ENCODE peak calls at places on chromosomes 12 and 14, in seven cellular contexts. D is aorta, N is Peyer's patch, V is neuronal stem cell, Q is K562, P is uterus, A is mammary epithelial cell. F is an unnamed sample.
A peak's percentile ranks its signal among the peaks of the same experiment; 100 is the strongest.

GRCh38 chr12:124804011-124804621 is 59.5 kb downstream of the SCARB1 start:
- DNase-seq in A (no peak), P (no peak), D (no peak), N (no peak), V (no peak), Q (peak; percentile 85), F (no peak)

GRCh38 chr12:96014932-96015599 is 18.9 kb upstream of the HAL start:
- DNase-seq in D (no peak), A (no peak), Q (no peak), V (no peak), P (no peak), N (no peak), F (no peak)

GRCh38 chr14:100664841-100665425 is 61.8 kb upstream of the DLK1 start:
- DNase-seq in P (peak; percentile 65), A (no peak), D (no peak), V (no peak), Q (no peak), N (no peak), F (no peak)

GRCh38 chr14:52455291-52456088 is 96.8 kb downstream of the TXNDC16 start:
- DNase-seq in N (no peak), A (peak; percentile 78), Q (no peak), D (no peak), V (no peak), P (no peak), F (no peak)

GRCh38 chr14:32080001-32080510 is 3.0 kb downstream of the ARHGAP5 start:
- DNase-seq in V (no peak), Q (no peak), P (no peak), D (no peak), N (no peak), A (no peak), F (no peak)

GRCh38 chr12:737117-737739 is 15.2 kb upstream of the WNK1 start:
- DNase-seq in D (no peak), P (no peak), A (no peak), N (no peak), V (no peak), Q (no peak), F (no peak)

GRCh38 chr14:21072781-21073339 is 2.8 kb downstream of the ARHGEF40 start:
- DNase-seq in Q (no peak), P (no peak), D (no peak), A (no peak), N (no peak), V (no peak), F (no peak)

GRCh38 chr12:110012137-110012536 is 12.9 kb downstream of the ANKRD13A start:
- DNase-seq in Q (no peak), D (no peak), N (peak; percentile 89), A (no peak), V (no peak), P (no peak), F (no peak)

GRCh38 chr12:124499873-124500231 is 67.6 kb downstream of the NCOR2 start:
- DNase-seq in N (no peak), Q (no peak), A (no peak), V (no peak), P (no peak), D (no peak), F (no peak)

GRCh38 chr12:28710882-28711281 is 438.2 kb upstream of the FAR2 start:
- DNase-seq in N (no peak), D (no peak), P (no peak), V (no peak), A (peak; percentile 91), Q (no peak), F (no peak)

GRCh38 chr12:54306925-54307731 is 6.3 kb upstream of the NFE2 start:
- DNase-seq in P (peak; percentile 44), Q (peak; percentile 91), V (no peak), N (no peak), A (peak; percentile 81), D (peak; percentile 91), F (no peak)

GRCh38 chr14:34064349-34064748 is 113.5 kb upstream of the EGLN3 start:
- DNase-seq in V (no peak), P (peak; percentile 82), N (no peak), A (peak; percentile 40), Q (no peak), D (no peak), F (no peak)

GRCh38 chr12:19428261-19428660 is 11.0 kb upstream of the AEBP2 start:
- DNase-seq in V (no peak), Q (no peak), A (no peak), P (no peak), D (no peak), N (no peak), F (no peak)

GRCh38 chr14:29906256-29906885 is 21.3 kb downstream of the PRKD1 start:
- DNase-seq in A (peak; percentile 85), P (no peak), D (no peak), Q (no peak), V (no peak), N (no peak), F (no peak)

GRCh38 chr14:24233538-24233866 is 773 bp downstream of the GMPR2 start:
- DNase-seq in N (no peak), V (no peak), D (no peak), A (peak; percentile 17), Q (no peak), P (no peak), F (no peak)

GRCh38 chr14:73428354-73428824 is 30.0 kb downstream of the NUMB start:
- DNase-seq in P (no peak), D (no peak), Q (no peak), A (no peak), V (no peak), N (no peak), F (no peak)

GRCh38 chr14:54671537-54671936 is 104.6 kb downstream of the SAMD4A start:
- DNase-seq in P (no peak), D (no peak), N (no peak), Q (no peak), A (no peak), V (no peak), F (no peak)

GRCh38 chr14:93977790-93978581 is 1.6 kb upstream of the ASB2 start:
- DNase-seq in V (no peak), Q (no peak), D (no peak), A (peak; percentile 42), P (no peak), N (peak; percentile 74), F (peak; percentile 89)

GRCh38 chr14:93975791-93976476 is 436 bp downstream of the ASB2 start:
- DNase-seq in D (no peak), P (no peak), Q (no peak), A (no peak), N (no peak), V (no peak), F (no peak)

GRCh38 chr14:93974833-93975232 is 1.5 kb downstream of the ASB2 start:
- DNase-seq in N (no peak), V (no peak), Q (no peak), A (no peak), P (no peak), D (no peak), F (no peak)

GRCh38 chr14:93977171-93977570 is 801 bp upstream of the ASB2 start:
- DNase-seq in N (no peak), A (no peak), Q (no peak), V (no peak), D (no peak), P (no peak), F (no peak)

DNA sequence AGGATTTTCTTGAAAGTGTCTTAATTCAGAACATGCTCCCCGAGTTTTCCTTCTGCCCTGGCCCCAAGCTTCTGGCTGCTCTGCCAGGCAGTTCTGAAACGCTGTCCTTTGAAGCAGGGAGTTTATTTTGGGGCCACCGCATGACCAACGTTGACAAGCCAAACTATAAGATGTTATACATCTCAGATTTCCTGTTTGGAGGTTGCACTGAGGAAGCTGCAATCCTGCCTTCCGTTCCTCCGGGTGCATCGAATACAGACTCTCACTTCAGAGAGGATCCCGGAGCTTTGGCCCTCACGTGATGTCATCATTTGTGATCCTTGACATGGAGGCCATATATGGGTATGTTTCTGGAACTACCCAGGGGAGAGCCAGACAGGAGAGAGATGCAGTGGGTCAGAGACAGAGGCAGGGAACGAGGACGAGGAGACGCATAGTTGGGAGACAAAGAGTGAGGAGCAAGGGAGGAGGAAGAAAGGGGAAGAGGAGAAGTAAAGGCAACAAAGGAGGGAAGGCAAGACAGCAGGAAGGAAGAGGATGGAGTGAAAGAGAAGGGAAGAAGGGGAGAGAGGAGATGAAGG is at the start of gene ASB2:
- DNase-seq in P (peak; percentile 54), Q (no peak), D (no peak), N (peak; percentile 43), A (no peak), V (no peak), F (no peak)
- H3K27ac ChIP-seq in P (peak within 1 kb of the TSS; percentile 92), Q (no peak within 1 kb of the TSS), D (peak within 1 kb of the TSS; percentile 93), N (peak within 1 kb of the TSS; percentile 82), A (no peak within 1 kb of the TSS), V (no peak within 1 kb of the TSS), F (no peak within 1 kb of the TSS)

DNA sequence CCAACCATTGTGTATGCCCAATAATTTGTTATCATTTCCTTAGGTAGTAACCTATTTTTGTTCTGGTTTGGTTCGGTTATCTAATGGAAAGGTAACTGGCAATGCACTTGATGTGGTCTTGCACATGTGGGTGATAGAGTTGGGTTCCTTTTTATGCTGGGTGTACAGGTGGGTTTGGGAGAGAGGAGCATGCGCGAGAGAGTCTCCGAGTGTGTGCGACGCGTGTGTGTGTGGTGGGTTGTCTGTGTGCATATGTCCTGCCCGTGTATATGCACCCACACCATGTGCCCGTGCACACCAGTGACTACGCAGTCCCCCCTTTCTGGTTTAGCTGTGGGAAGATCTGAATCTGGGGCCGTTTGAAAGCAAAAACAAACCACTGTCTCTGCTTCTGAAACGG is 102.6 kb upstream of the FKBP4 start:
- DNase-seq in A (no peak), Q (no peak), D (no peak), V (no peak), N (peak; percentile 31), P (no peak), F (no peak)
- H3K4me3 ChIP-seq in A (no peak overlapping the region), Q (no peak overlapping the region), D (no peak overlapping the region), V (no peak overlapping the region), N (peak overlapping the region; percentile 52), P (peak overlapping the region; percentile 16), F (peak overlapping the region; percentile 63)

DNA sequence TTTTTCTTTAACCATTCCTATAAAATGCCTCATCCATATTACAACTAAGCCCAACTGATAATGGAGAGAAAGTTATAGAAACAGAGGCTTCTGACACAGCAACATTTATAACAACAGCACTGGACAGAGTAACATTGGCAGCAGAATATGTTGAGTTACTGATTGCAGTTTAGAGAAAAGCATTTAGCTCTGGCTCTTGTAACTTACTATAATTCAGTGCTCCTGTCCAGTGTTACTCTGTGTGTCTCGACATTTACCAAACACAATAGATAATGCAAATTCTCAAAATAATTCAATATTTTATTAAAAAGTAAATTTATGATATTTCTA is 356.1 kb downstream of the CEP128 start:
- DNase-seq in N (no peak), A (no peak), Q (no peak), P (no peak), V (no peak), D (no peak), F (no peak)
- H3K27me3 ChIP-seq in N (no peaks in the 10 kb centered on the region), A (no peaks in the 10 kb centered on the region), Q (no peaks in the 10 kb centered on the region), P (no peaks in the 10 kb centered on the region), V (no peaks in the 10 kb centered on the region), D (no peaks in the 10 kb centered on the region), F (no peaks in the 10 kb centered on the region)

DNA sequence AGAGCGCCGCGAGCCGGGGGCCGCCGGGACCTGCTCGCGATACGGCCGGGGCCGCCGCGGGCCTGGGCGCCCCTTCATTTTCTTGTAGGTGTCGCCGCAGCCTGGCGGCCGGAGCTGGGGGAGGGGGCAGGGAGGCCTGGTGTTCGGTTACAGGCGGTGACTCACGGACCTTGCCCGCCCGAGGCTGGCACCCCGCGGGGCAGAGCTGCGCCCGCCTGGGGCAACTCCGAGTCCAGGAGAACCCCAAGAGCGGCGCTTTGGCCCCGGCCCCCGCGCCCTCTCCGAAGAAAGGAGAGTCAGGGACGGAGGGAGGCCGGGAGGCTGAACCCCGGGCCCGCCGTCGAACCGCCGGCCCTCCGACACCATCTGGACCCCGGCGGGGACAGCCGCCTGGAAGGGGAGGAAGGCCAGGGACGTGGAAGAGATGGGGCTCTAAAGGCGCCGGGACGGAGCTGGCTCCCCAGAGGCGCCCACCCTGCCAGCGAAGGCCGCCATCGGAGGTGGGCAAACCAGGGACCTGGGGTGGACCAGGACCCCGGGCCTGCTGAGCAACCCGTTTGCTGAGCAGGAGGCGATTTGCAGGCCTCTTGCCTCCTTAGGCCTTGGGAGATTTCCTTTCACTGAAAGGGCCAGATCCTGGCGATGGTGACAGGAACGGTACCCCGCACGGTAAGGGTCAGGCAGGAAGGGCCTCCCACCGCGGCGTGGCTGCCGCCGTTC is 828 bp upstream of the NUAK1 start:
- DNase-seq in P (peak; percentile 76), V (peak; percentile 79), Q (no peak), N (no peak), D (peak; percentile 95), A (peak; percentile 66), F (no peak)
- H3K27ac ChIP-seq in P (peak overlapping the region; percentile 96), V (peak overlapping the region; percentile 95), Q (no peak overlapping the region), N (peak overlapping the region; percentile 90), D (peak overlapping the region; percentile 86), A (peak overlapping the region; percentile 50), F (no peak overlapping the region)

F was measured in CD8-positive, alpha-beta memory T cell.